ENCODE peak calls at places on chromosomes 13 and 19, in seven cellular contexts. U is astrocyte of the cerebellum; M is head of caudate nucleus; L is skeletal muscle cell; H is NCI-H1105; A is stimulated activated CD4-positive, alpha-beta T cell treated with anti-CD3 and anti-CD28 coated beads, Interleukin-2, amount 100 ng/mL, for 48 hours; F is uterus. B is an unnamed sample.

GRCh38 chr13:95199896-95200295 is 101.4 kb downstream of the ABCC4 start:
- DNase-seq in M (no peak), H (no peak), L (no peak), F (no peak), U (no peak), A (no peak), B (no peak)

GRCh38 chr13:94968040-94968756 is 255.9 kb upstream of the SOX21 start:
- DNase-seq in L (no peak), H (no peak), U (no peak), F (no peak), A (no peak), M (peak; percentile 55), B (peak; percentile 71)

GRCh38 chr19:6087074-6087506 is 23.2 kb downstream of the RFX2 start:
- DNase-seq in M (no peak), U (no peak), A (no peak), H (peak; percentile 31), F (no peak), L (no peak), B (peak; percentile 28)

GRCh38 chr19:54448037-54448773 is 794 bp upstream of the LENG8 start:
- DNase-seq in H (no peak), L (no peak), A (peak; percentile 38), U (no peak), M (peak; percentile 62), F (peak; percentile 53), B (peak; percentile 79)

GRCh38 chr19:35755550-35756371 is 1.1 kb downstream of the HSPB6 start:
- DNase-seq in A (no peak), U (no peak), F (peak; percentile 90), H (no peak), L (peak; percentile 77), M (no peak), B (peak; percentile 81)

GRCh38 chr19:32824906-32825608 is 44.5 kb downstream of the SLC7A9 start:
- DNase-seq in F (no peak), H (no peak), M (no peak), A (no peak), U (no peak), L (no peak), B (no peak)

GRCh38 chr13:106151056-106151699 is 384.3 kb downstream of the EFNB2 start:
- DNase-seq in A (no peak), U (peak; percentile 97), M (peak; percentile 48), L (peak; percentile 99), H (no peak), F (no peak), B (no peak)

GRCh38 chr19:12580180-12580694 is 29.0 kb upstream of the ZNF564 start:
- DNase-seq in F (no peak), H (no peak), A (no peak), U (no peak), L (no peak), M (no peak), B (no peak)

GRCh38 chr13:95707442-95708389 is 30.8 kb downstream of the DNAJC3 start:
- DNase-seq in L (no peak), A (no peak), F (no peak), M (no peak), U (no peak), H (no peak), B (no peak)

GRCh38 chr13:71285700-71286099 is 581.3 kb downstream of the DACH1 start:
- DNase-seq in F (no peak), A (no peak), M (no peak), U (no peak), H (no peak), L (no peak), B (peak; percentile 33)

GRCh38 chr19:30063184-30064020 is 121.4 kb downstream of the URI1 start:
- DNase-seq in U (no peak), H (no peak), M (no peak), F (no peak), L (no peak), A (no peak), B (no peak)

GRCh38 chr13:41075034-41075433 is 13.7 kb downstream of the WBP4 start:
- DNase-seq in F (no peak), H (no peak), L (no peak), A (no peak), M (no peak), U (peak; percentile 20), B (peak; percentile 73)

GRCh38 chr19:11587973-11588631 is 9.2 kb upstream of the ZNF627 start:
- DNase-seq in F (no peak), H (no peak), M (no peak), A (no peak), U (no peak), L (no peak), B (no peak)

GRCh38 chr13:39130298-39130697 is 92.0 kb downstream of the NHLRC3 start:
- DNase-seq in H (no peak), F (no peak), U (no peak), A (no peak), M (no peak), L (no peak), B (no peak)

GRCh38 chr13:29743229-29743786 is 107.1 kb downstream of the UBL3 start:
- DNase-seq in F (peak; percentile 80), U (peak; percentile 50), M (no peak), L (peak; percentile 56), H (no peak), A (no peak), B (no peak)

GRCh38 chr19:11480927-11481776 is at the start of gene ELAVL3:
- DNase-seq in F (no peak), L (no peak), U (no peak), H (peak; percentile 68), A (no peak), M (peak; percentile 80), B (peak; percentile 71)

GRCh38 chr13:89076622-89077021 is 1405.5 kb downstream of the SLITRK5 start:
- DNase-seq in H (no peak), L (no peak), A (no peak), U (no peak), F (no peak), M (no peak), B (no peak)

GRCh38 chr13:101455863-101456262 is 3.4 kb downstream of the ITGBL1 start:
- DNase-seq in U (peak; percentile 87), L (peak; percentile 73), F (no peak), A (no peak), H (no peak), M (no peak), B (no peak)

GRCh38 chr19:3441986-3442329 is 38.4 kb downstream of the SMIM24 start:
- DNase-seq in A (no peak), M (no peak), F (no peak), U (no peak), L (no peak), H (no peak), B (no peak)

GRCh38 chr13:100280681-100281080 is 191.8 kb downstream of the PCCA start:
- DNase-seq in A (no peak), L (no peak), U (no peak), M (no peak), H (no peak), F (no peak), B (no peak)

GRCh38 chr19:13784731-13785452 is 10.4 kb upstream of the ZSWIM4 start:
- DNase-seq in U (no peak), M (no peak), H (peak; percentile 23), A (peak; percentile 65), L (peak; percentile 23), F (peak; percentile 63), B (peak; percentile 90)

GRCh38 chr13:38173403-38173802 is 176.2 kb upstream of the UFM1 start:
- DNase-seq in F (no peak), U (no peak), L (no peak), M (no peak), H (no peak), A (no peak), B (no peak)

GRCh38 chr13:51626749-51627148 is 42.5 kb downstream of the WDFY2 start:
- DNase-seq in M (no peak), A (no peak), U (no peak), H (no peak), L (no peak), F (no peak), B (no peak)

GRCh38 chr19:7871530-7872305 is 2.5 kb downstream of the PRR36 start:
- DNase-seq in A (peak; percentile 73), F (peak; percentile 78), M (peak; percentile 90), U (peak; percentile 72), L (peak; percentile 74), H (peak; percentile 50), B (peak; percentile 98)

GRCh38 chr13:39196957-39197644 is 158.8 kb downstream of the NHLRC3 start:
- DNase-seq in H (no peak), L (no peak), A (no peak), M (no peak), F (no peak), U (no peak), B (no peak)

GRCh38 chr19:5470264-5470671 is 15.1 kb downstream of the ZNRF4 start:
- DNase-seq in A (no peak), M (no peak), L (no peak), U (no peak), H (no peak), F (no peak), B (no peak)

GRCh38 chr19:4288091-4288777 is 9.2 kb downstream of the SHD start:
- DNase-seq in H (no peak), U (no peak), F (no peak), A (no peak), M (no peak), L (no peak), B (no peak)

GRCh38 chr19:50419580-50420035 is 870 bp downstream of the SPIB start:
- DNase-seq in L (no peak), H (no peak), U (no peak), M (no peak), F (no peak), A (no peak), B (no peak)

GRCh38 chr13:44493213-44493812 is 82.8 kb downstream of the TSC22D1 start:
- DNase-seq in A (no peak), M (no peak), U (no peak), F (no peak), H (no peak), L (no peak), B (no peak)

GRCh38 chr13:109416001-109416400 is 370.4 kb downstream of the IRS2 start:
- DNase-seq in A (no peak), F (no peak), M (no peak), L (no peak), U (no peak), H (no peak), B (no peak)

GRCh38 chr19:33557720-33558119 is 36.1 kb upstream of the PEPD start:
- DNase-seq in L (no peak), A (no peak), F (no peak), M (no peak), U (no peak), H (no peak), B (no peak)

GRCh38 chr19:3479819-3480215 is 508 bp downstream of the SMIM24 start:
- DNase-seq in F (no peak), A (peak; percentile 22), L (no peak), U (no peak), M (no peak), H (no peak), B (peak; percentile 65)

GRCh38 chr13:91776650-91777193 is 378.3 kb downstream of the GPC5 start:
- DNase-seq in U (no peak), L (no peak), F (no peak), M (no peak), H (no peak), A (no peak), B (peak; percentile 87)

GRCh38 chr13:73070451-73070850 is 11.6 kb downstream of the KLF5 start:
- DNase-seq in M (no peak), H (no peak), F (no peak), A (no peak), L (no peak), U (no peak), B (no peak)

GRCh38 chr13:55937180-55937579 is 1203.5 kb upstream of the PRR20A start:
- DNase-seq in H (no peak), L (no peak), M (no peak), A (no peak), U (no peak), F (no peak), B (no peak)

GRCh38 chr13:33205804-33206221 is 79.7 kb downstream of the STARD13 start:
- DNase-seq in H (no peak), F (no peak), M (peak; percentile 48), U (no peak), A (no peak), L (no peak), B (peak; percentile 51)

GRCh38 chr13:28324181-28324789 is 170.6 kb downstream of the FLT1 start:
- DNase-seq in M (peak; percentile 27), F (peak; percentile 50), A (peak; percentile 51), H (no peak), L (no peak), U (no peak), B (peak; percentile 92)

GRCh38 chr13:112768795-112769411 is 79.1 kb downstream of the ATP11A start:
- DNase-seq in U (no peak), H (no peak), A (no peak), L (no peak), F (no peak), M (no peak), B (no peak)